ENCODE peak calls at places on chromosomes 11 and 22, in ten cellular contexts. One of them, this sample, is unnamed.

GRCh38 chr22:22955276-22955798 is 67.7 kb downstream of the IGLL5 start:
- DNase-seq in H1: no peak
- DNase-seq in A549: no peak
- DNase-seq in MM.1S: peak
- DNase-seq in foreskin fibroblast: no peak
- DNase-seq in coronary artery: no peak
- DNase-seq in SK-N-SH: no peak
- DNase-seq in fibroblast of lung: no peak
- DNase-seq in body of pancreas: no peak
- DNase-seq in sigmoid colon: no peak
- DNase-seq in this sample: no peak

GRCh38 chr11:1118755-1119275 is 38.9 kb upstream of the MUC5AC start:
- DNase-seq in H1: no peak
- DNase-seq in A549: no peak
- DNase-seq in MM.1S: no peak
- DNase-seq in foreskin fibroblast: no peak
- DNase-seq in coronary artery: peak
- DNase-seq in SK-N-SH: peak
- DNase-seq in fibroblast of lung: no peak
- DNase-seq in body of pancreas: peak
- DNase-seq in sigmoid colon: peak
- DNase-seq in this sample: no peak

GRCh38 chr11:128457874-128458273 is 129.5 kb downstream of the ETS1 start:
- DNase-seq in H1: no peak
- DNase-seq in A549: no peak
- DNase-seq in MM.1S: no peak
- DNase-seq in foreskin fibroblast: no peak
- DNase-seq in coronary artery: no peak
- DNase-seq in SK-N-SH: no peak
- DNase-seq in fibroblast of lung: no peak
- DNase-seq in body of pancreas: no peak
- DNase-seq in sigmoid colon: no peak
- DNase-seq in this sample: no peak

GRCh38 chr22:42857845-42858481 is 890 bp upstream of the ARFGAP3 start:
- DNase-seq in H1: no peak
- DNase-seq in A549: no peak
- DNase-seq in MM.1S: no peak
- DNase-seq in foreskin fibroblast: no peak
- DNase-seq in coronary artery: no peak
- DNase-seq in SK-N-SH: no peak
- DNase-seq in fibroblast of lung: no peak
- DNase-seq in body of pancreas: peak
- DNase-seq in sigmoid colon: no peak
- DNase-seq in this sample: no peak

GRCh38 chr11:12581923-12582322 is 92.3 kb upstream of the TEAD1 start:
- DNase-seq in H1: no peak
- DNase-seq in A549: peak
- DNase-seq in MM.1S: no peak
- DNase-seq in foreskin fibroblast: peak
- DNase-seq in coronary artery: no peak
- DNase-seq in SK-N-SH: no peak
- DNase-seq in fibroblast of lung: peak
- DNase-seq in body of pancreas: no peak
- DNase-seq in sigmoid colon: no peak
- DNase-seq in this sample: no peak

GRCh38 chr11:128772814-128773213 is 78.9 kb downstream of the FLI1 start:
- DNase-seq in H1: no peak
- DNase-seq in A549: no peak
- DNase-seq in MM.1S: no peak
- DNase-seq in foreskin fibroblast: no peak
- DNase-seq in coronary artery: no peak
- DNase-seq in SK-N-SH: no peak
- DNase-seq in fibroblast of lung: no peak
- DNase-seq in body of pancreas: peak
- DNase-seq in sigmoid colon: no peak
- DNase-seq in this sample: no peak

GRCh38 chr11:124867700-124868099 is 2.5 kb downstream of the ROBO3 start:
- DNase-seq in H1: no peak
- DNase-seq in A549: peak
- DNase-seq in MM.1S: peak
- DNase-seq in foreskin fibroblast: no peak
- DNase-seq in coronary artery: peak
- DNase-seq in SK-N-SH: peak
- DNase-seq in fibroblast of lung: peak
- DNase-seq in body of pancreas: no peak
- DNase-seq in sigmoid colon: peak
- DNase-seq in this sample: no peak

GRCh38 chr22:21641417-21641794 is 696 bp upstream of the SDF2L1 start:
- DNase-seq in H1: peak
- DNase-seq in A549: peak
- DNase-seq in MM.1S: no peak
- DNase-seq in foreskin fibroblast: peak
- DNase-seq in coronary artery: no peak
- DNase-seq in SK-N-SH: peak
- DNase-seq in fibroblast of lung: peak
- DNase-seq in body of pancreas: peak
- DNase-seq in sigmoid colon: no peak
- DNase-seq in this sample: no peak

GRCh38 chr11:61091373-61092279 is 10.7 kb upstream of the CD5 start:
- DNase-seq in H1: no peak
- DNase-seq in A549: no peak
- DNase-seq in MM.1S: no peak
- DNase-seq in foreskin fibroblast: no peak
- DNase-seq in coronary artery: no peak
- DNase-seq in SK-N-SH: no peak
- DNase-seq in fibroblast of lung: peak
- DNase-seq in body of pancreas: no peak
- DNase-seq in sigmoid colon: no peak
- DNase-seq in this sample: no peak

GRCh38 chr22:32005453-32005852 is 37.6 kb upstream of the SLC5A1 start:
- DNase-seq in H1: no peak
- DNase-seq in A549: peak
- DNase-seq in MM.1S: no peak
- DNase-seq in foreskin fibroblast: peak
- DNase-seq in coronary artery: no peak
- DNase-seq in SK-N-SH: no peak
- DNase-seq in fibroblast of lung: peak
- DNase-seq in body of pancreas: no peak
- DNase-seq in sigmoid colon: no peak
- DNase-seq in this sample: no peak

GRCh38 chr22:32539631-32540449 is 65.2 kb downstream of the FBXO7 start:
- DNase-seq in H1: no peak
- DNase-seq in A549: peak
- DNase-seq in MM.1S: peak
- DNase-seq in foreskin fibroblast: no peak
- DNase-seq in coronary artery: no peak
- DNase-seq in SK-N-SH: no peak
- DNase-seq in fibroblast of lung: peak
- DNase-seq in body of pancreas: no peak
- DNase-seq in sigmoid colon: peak
- DNase-seq in this sample: peak

GRCh38 chr11:5489571-5490357 is 1.3 kb downstream of the OR52D1 start:
- DNase-seq in H1: no peak
- DNase-seq in A549: no peak
- DNase-seq in MM.1S: no peak
- DNase-seq in foreskin fibroblast: no peak
- DNase-seq in coronary artery: no peak
- DNase-seq in SK-N-SH: no peak
- DNase-seq in fibroblast of lung: no peak
- DNase-seq in body of pancreas: no peak
- DNase-seq in sigmoid colon: no peak
- DNase-seq in this sample: no peak

GRCh38 chr11:37689951-37690350 is 1091.9 kb upstream of the RAG2 start:
- DNase-seq in H1: no peak
- DNase-seq in A549: no peak
- DNase-seq in MM.1S: no peak
- DNase-seq in foreskin fibroblast: peak
- DNase-seq in coronary artery: no peak
- DNase-seq in SK-N-SH: no peak
- DNase-seq in fibroblast of lung: peak
- DNase-seq in body of pancreas: no peak
- DNase-seq in sigmoid colon: no peak
- DNase-seq in this sample: no peak

GRCh38 chr11:43367382-43368178 is 8.9 kb downstream of the TTC17 start:
- DNase-seq in H1: no peak
- DNase-seq in A549: no peak
- DNase-seq in MM.1S: peak
- DNase-seq in foreskin fibroblast: no peak
- DNase-seq in coronary artery: no peak
- DNase-seq in SK-N-SH: no peak
- DNase-seq in fibroblast of lung: peak
- DNase-seq in body of pancreas: no peak
- DNase-seq in sigmoid colon: no peak
- DNase-seq in this sample: no peak

GRCh38 chr11:134226806-134227325 is 2.4 kb downstream of the VPS26B start:
- DNase-seq in H1: no peak
- DNase-seq in A549: no peak
- DNase-seq in MM.1S: no peak
- DNase-seq in foreskin fibroblast: no peak
- DNase-seq in coronary artery: no peak
- DNase-seq in SK-N-SH: no peak
- DNase-seq in fibroblast of lung: no peak
- DNase-seq in body of pancreas: no peak
- DNase-seq in sigmoid colon: no peak
- DNase-seq in this sample: no peak
- H3K4me3 ChIP-seq in H1: no peak
- H3K4me3 ChIP-seq in A549: no peak
- H3K4me3 ChIP-seq in MM.1S: no peak
- H3K4me3 ChIP-seq in foreskin fibroblast: no peak
- H3K4me3 ChIP-seq in coronary artery: peak
- H3K4me3 ChIP-seq in SK-N-SH: no peak
- H3K4me3 ChIP-seq in fibroblast of lung: peak
- H3K4me3 ChIP-seq in body of pancreas: no peak
- H3K4me3 ChIP-seq in sigmoid colon: no peak
- H3K4me3 ChIP-seq in this sample: peak

GRCh38 chr11:117223741-117224685 is 7.9 kb downstream of the PCSK7 start:
- DNase-seq in H1: no peak
- DNase-seq in A549: no peak
- DNase-seq in MM.1S: no peak
- DNase-seq in foreskin fibroblast: no peak
- DNase-seq in coronary artery: peak
- DNase-seq in SK-N-SH: no peak
- DNase-seq in fibroblast of lung: no peak
- DNase-seq in body of pancreas: no peak
- DNase-seq in sigmoid colon: peak
- DNase-seq in this sample: no peak
- H3K4me3 ChIP-seq in H1: no peak
- H3K4me3 ChIP-seq in A549: no peak
- H3K4me3 ChIP-seq in MM.1S: no peak
- H3K4me3 ChIP-seq in foreskin fibroblast: no peak
- H3K4me3 ChIP-seq in coronary artery: no peak
- H3K4me3 ChIP-seq in SK-N-SH: no peak
- H3K4me3 ChIP-seq in fibroblast of lung: no peak
- H3K4me3 ChIP-seq in body of pancreas: no peak
- H3K4me3 ChIP-seq in sigmoid colon: no peak
- H3K4me3 ChIP-seq in this sample: no peak

GRCh38 chr22:36330127-36330526 is 57.6 kb downstream of the MYH9 start:
- DNase-seq in H1: no peak
- DNase-seq in A549: no peak
- DNase-seq in MM.1S: no peak
- DNase-seq in foreskin fibroblast: no peak
- DNase-seq in coronary artery: no peak
- DNase-seq in SK-N-SH: no peak
- DNase-seq in fibroblast of lung: no peak
- DNase-seq in body of pancreas: no peak
- DNase-seq in sigmoid colon: no peak
- DNase-seq in this sample: no peak

GRCh38 chr22:36328635-36329216 is 59.0 kb downstream of the MYH9 start:
- DNase-seq in H1: no peak
- DNase-seq in A549: peak
- DNase-seq in MM.1S: no peak
- DNase-seq in foreskin fibroblast: peak
- DNase-seq in coronary artery: no peak
- DNase-seq in SK-N-SH: no peak
- DNase-seq in fibroblast of lung: peak
- DNase-seq in body of pancreas: peak
- DNase-seq in sigmoid colon: peak
- DNase-seq in this sample: no peak

GRCh38 chr22:36329217-36330078 is 58.3 kb downstream of the MYH9 start:
- DNase-seq in H1: peak
- DNase-seq in A549: peak
- DNase-seq in MM.1S: no peak
- DNase-seq in foreskin fibroblast: peak
- DNase-seq in coronary artery: peak
- DNase-seq in SK-N-SH: peak
- DNase-seq in fibroblast of lung: peak
- DNase-seq in body of pancreas: peak
- DNase-seq in sigmoid colon: no peak
- DNase-seq in this sample: peak

GRCh38 chr22:36326178-36327161 is 61.3 kb downstream of the MYH9 start:
- DNase-seq in H1: no peak
- DNase-seq in A549: no peak
- DNase-seq in MM.1S: no peak
- DNase-seq in foreskin fibroblast: no peak
- DNase-seq in coronary artery: no peak
- DNase-seq in SK-N-SH: no peak
- DNase-seq in fibroblast of lung: no peak
- DNase-seq in body of pancreas: no peak
- DNase-seq in sigmoid colon: no peak
- DNase-seq in this sample: no peak

DNA sequence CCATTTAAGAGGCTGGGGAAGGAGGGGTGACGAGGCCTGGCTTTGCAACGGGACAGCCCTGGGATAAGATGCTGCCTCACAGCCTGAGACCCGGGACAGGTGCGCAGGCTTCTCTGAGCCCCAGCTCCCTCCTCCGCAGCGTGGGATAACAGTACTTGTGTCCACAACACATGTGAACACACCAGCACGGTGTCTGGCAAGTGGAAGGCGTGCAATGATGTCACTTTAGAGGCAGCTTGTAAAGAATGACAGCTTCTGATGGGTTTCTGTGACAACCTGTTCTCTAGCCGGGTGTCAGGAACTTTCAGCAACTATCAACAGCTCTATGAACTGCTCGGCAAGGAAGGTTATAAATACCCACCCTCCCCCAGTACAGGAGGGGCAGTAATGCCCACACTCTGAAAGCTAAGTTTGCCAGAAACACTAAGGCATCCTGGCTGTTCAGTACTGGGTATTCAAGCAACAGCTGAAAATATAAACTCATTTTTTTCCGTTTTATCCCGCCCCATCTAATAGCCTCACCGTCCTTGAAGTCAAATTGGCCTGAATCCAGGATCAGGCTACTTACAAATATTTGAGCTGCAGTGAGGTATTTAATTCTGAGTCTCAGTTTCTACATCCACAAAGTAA is 59.7 kb downstream of the MYH9 start:
- DNase-seq in H1: no peak
- DNase-seq in A549: no peak
- DNase-seq in MM.1S: no peak
- DNase-seq in foreskin fibroblast: no peak
- DNase-seq in coronary artery: peak
- DNase-seq in SK-N-SH: no peak
- DNase-seq in fibroblast of lung: peak
- DNase-seq in body of pancreas: peak
- DNase-seq in sigmoid colon: peak
- DNase-seq in this sample: no peak
- H3K4me3 ChIP-seq in H1: no peak
- H3K4me3 ChIP-seq in A549: no peak
- H3K4me3 ChIP-seq in MM.1S: no peak
- H3K4me3 ChIP-seq in foreskin fibroblast: no peak
- H3K4me3 ChIP-seq in coronary artery: peak
- H3K4me3 ChIP-seq in SK-N-SH: no peak
- H3K4me3 ChIP-seq in fibroblast of lung: no peak
- H3K4me3 ChIP-seq in body of pancreas: no peak
- H3K4me3 ChIP-seq in sigmoid colon: no peak
- H3K4me3 ChIP-seq in this sample: no peak

GRCh38 chr11:47524200-47524874 is 28.6 kb downstream of the CELF1 start:
- DNase-seq in H1: no peak
- DNase-seq in A549: no peak
- DNase-seq in MM.1S: peak
- DNase-seq in foreskin fibroblast: no peak
- DNase-seq in coronary artery: no peak
- DNase-seq in SK-N-SH: peak
- DNase-seq in fibroblast of lung: no peak
- DNase-seq in body of pancreas: peak
- DNase-seq in sigmoid colon: peak
- DNase-seq in this sample: no peak
- H3K4me3 ChIP-seq in H1: no peak
- H3K4me3 ChIP-seq in A549: no peak
- H3K4me3 ChIP-seq in MM.1S: peak
- H3K4me3 ChIP-seq in foreskin fibroblast: no peak
- H3K4me3 ChIP-seq in coronary artery: peak
- H3K4me3 ChIP-seq in SK-N-SH: no peak
- H3K4me3 ChIP-seq in fibroblast of lung: peak
- H3K4me3 ChIP-seq in body of pancreas: no peak
- H3K4me3 ChIP-seq in sigmoid colon: peak
- H3K4me3 ChIP-seq in this sample: no peak